ENCODE peak calls at places on chromosomes 7 and 10, in four cellular contexts. One of them, this sample, is unnamed.

GRCh38 chr7:85851571-85852193 is 664.8 kb upstream of the SEMA3D start:
- DNase-seq in PC-9: no peak
- DNase-seq in fibroblast of lung: peak
- DNase-seq in endothelial cell of umbilical vein: peak
- DNase-seq in this sample: no peak

GRCh38 chr7:157253850-157254249 is 83.0 kb upstream of the DNAJB6 start:
- DNase-seq in endothelial cell of umbilical vein: no peak
- DNase-seq in fibroblast of lung: no peak
- DNase-seq in PC-9: no peak
- DNase-seq in this sample: no peak

GRCh38 chr7:101021703-101022102 is 1.8 kb downstream of the MUC17 start:
- DNase-seq in fibroblast of lung: no peak
- DNase-seq in PC-9: no peak
- DNase-seq in endothelial cell of umbilical vein: no peak
- DNase-seq in this sample: no peak

GRCh38 chr7:159040912-159041711 is 103.6 kb downstream of the VIPR2 start:
- DNase-seq in endothelial cell of umbilical vein: no peak
- DNase-seq in fibroblast of lung: no peak
- DNase-seq in PC-9: no peak
- DNase-seq in this sample: no peak

GRCh38 chr7:141785711-141786552 is 4.1 kb upstream of the TAS2R5 start:
- DNase-seq in fibroblast of lung: peak
- DNase-seq in endothelial cell of umbilical vein: peak
- DNase-seq in PC-9: peak
- DNase-seq in this sample: no peak

GRCh38 chr7:126445991-126446390 is 806.8 kb downstream of the GRM8 start:
- DNase-seq in PC-9: no peak
- DNase-seq in fibroblast of lung: no peak
- DNase-seq in endothelial cell of umbilical vein: no peak
- DNase-seq in this sample: no peak

GRCh38 chr10:72747521-72747920 is 55.6 kb downstream of the MCU start:
- DNase-seq in PC-9: no peak
- DNase-seq in endothelial cell of umbilical vein: no peak
- DNase-seq in fibroblast of lung: no peak
- DNase-seq in this sample: no peak

GRCh38 chr7:153022796-153023592 is 263.4 kb downstream of the ACTR3B start:
- DNase-seq in PC-9: no peak
- DNase-seq in fibroblast of lung: no peak
- DNase-seq in endothelial cell of umbilical vein: no peak
- DNase-seq in this sample: no peak

GRCh38 chr7:139661875-139662274 is 115.9 kb downstream of the HIPK2 start:
- DNase-seq in PC-9: no peak
- DNase-seq in endothelial cell of umbilical vein: no peak
- DNase-seq in fibroblast of lung: no peak
- DNase-seq in this sample: no peak

GRCh38 chr10:73174148-73174925 is 6.4 kb downstream of the FAM149B1 start:
- DNase-seq in endothelial cell of umbilical vein: peak
- DNase-seq in PC-9: no peak
- DNase-seq in fibroblast of lung: no peak
- DNase-seq in this sample: no peak

GRCh38 chr10:102616071-102616770 is 28.1 kb upstream of the TRIM8 start:
- DNase-seq in endothelial cell of umbilical vein: no peak
- DNase-seq in fibroblast of lung: no peak
- DNase-seq in PC-9: no peak
- DNase-seq in this sample: no peak

GRCh38 chr10:106971411-106971831 is 193.1 kb downstream of the SORCS1 start:
- DNase-seq in fibroblast of lung: no peak
- DNase-seq in PC-9: no peak
- DNase-seq in endothelial cell of umbilical vein: no peak
- DNase-seq in this sample: no peak

GRCh38 chr10:127694580-127695193 is 42.3 kb upstream of the FOXI2 start:
- DNase-seq in endothelial cell of umbilical vein: peak
- DNase-seq in fibroblast of lung: no peak
- DNase-seq in PC-9: peak
- DNase-seq in this sample: no peak

GRCh38 chr7:64914557-64914956 is 11.5 kb downstream of the ZNF273 start:
- DNase-seq in fibroblast of lung: no peak
- DNase-seq in PC-9: no peak
- DNase-seq in endothelial cell of umbilical vein: no peak
- DNase-seq in this sample: no peak

GRCh38 chr7:13028731-13029099 is 341.3 kb downstream of the ARL4A start:
- DNase-seq in PC-9: no peak
- DNase-seq in endothelial cell of umbilical vein: peak
- DNase-seq in fibroblast of lung: no peak
- DNase-seq in this sample: no peak

GRCh38 chr7:140050100-140050499 is 12.7 kb downstream of the PARP12 start:
- DNase-seq in PC-9: no peak
- DNase-seq in endothelial cell of umbilical vein: no peak
- DNase-seq in fibroblast of lung: no peak
- DNase-seq in this sample: no peak

GRCh38 chr7:42726066-42726785 is 185.6 kb downstream of the C7orf25 start:
- DNase-seq in PC-9: no peak
- DNase-seq in fibroblast of lung: no peak
- DNase-seq in endothelial cell of umbilical vein: no peak
- DNase-seq in this sample: no peak

GRCh38 chr7:132500727-132501410 is 75.4 kb downstream of the PLXNA4 start:
- DNase-seq in PC-9: no peak
- DNase-seq in fibroblast of lung: peak
- DNase-seq in endothelial cell of umbilical vein: peak
- DNase-seq in this sample: no peak

GRCh38 chr10:61923210-61924024 is 21.9 kb downstream of the ARID5B start:
- DNase-seq in PC-9: no peak
- DNase-seq in fibroblast of lung: peak
- DNase-seq in endothelial cell of umbilical vein: no peak
- DNase-seq in this sample: no peak

GRCh38 chr10:75314570-75314969 is 78.8 kb upstream of the COMTD1 start:
- DNase-seq in PC-9: no peak
- DNase-seq in fibroblast of lung: no peak
- DNase-seq in endothelial cell of umbilical vein: no peak
- DNase-seq in this sample: no peak

GRCh38 chr10:81600185-81600584 is 274.8 kb upstream of the NRG3 start:
- DNase-seq in PC-9: no peak
- DNase-seq in fibroblast of lung: peak
- DNase-seq in endothelial cell of umbilical vein: peak
- DNase-seq in this sample: no peak

GRCh38 chr7:105673367-105674188 is 92.3 kb upstream of the EFCAB10 start:
- DNase-seq in PC-9: peak
- DNase-seq in fibroblast of lung: peak
- DNase-seq in endothelial cell of umbilical vein: peak
- DNase-seq in this sample: no peak

GRCh38 chr10:72952901-72953223 is 1.7 kb downstream of the PLA2G12B start:
- DNase-seq in PC-9: no peak
- DNase-seq in endothelial cell of umbilical vein: no peak
- DNase-seq in fibroblast of lung: no peak
- DNase-seq in this sample: no peak

GRCh38 chr7:27048438-27048837 is 47.4 kb downstream of the HOXA1 start:
- DNase-seq in PC-9: no peak
- DNase-seq in endothelial cell of umbilical vein: no peak
- DNase-seq in fibroblast of lung: no peak
- DNase-seq in this sample: no peak

GRCh38 chr7:47380325-47381131 is 201.4 kb downstream of the TNS3 start:
- DNase-seq in endothelial cell of umbilical vein: no peak
- DNase-seq in PC-9: peak
- DNase-seq in fibroblast of lung: peak
- DNase-seq in this sample: no peak

GRCh38 chr7:28953628-28954027 is 4.5 kb downstream of the TRIL start:
- DNase-seq in fibroblast of lung: peak
- DNase-seq in PC-9: no peak
- DNase-seq in endothelial cell of umbilical vein: peak
- DNase-seq in this sample: no peak

GRCh38 chr7:98439484-98439883 is 38.6 kb upstream of the BAIAP2L1 start:
- DNase-seq in endothelial cell of umbilical vein: no peak
- DNase-seq in PC-9: no peak
- DNase-seq in fibroblast of lung: no peak
- DNase-seq in this sample: no peak

GRCh38 chr7:3404490-3404889 is 103.4 kb downstream of the SDK1 start:
- DNase-seq in PC-9: no peak
- DNase-seq in fibroblast of lung: peak
- DNase-seq in endothelial cell of umbilical vein: peak
- DNase-seq in this sample: no peak

GRCh38 chr7:127793582-127793981 is 141.6 kb downstream of the SND1 start:
- DNase-seq in PC-9: no peak
- DNase-seq in fibroblast of lung: no peak
- DNase-seq in endothelial cell of umbilical vein: no peak
- DNase-seq in this sample: no peak

GRCh38 chr7:129828989-129829676 is 123.6 kb downstream of the UBE2H start:
- DNase-seq in PC-9: no peak
- DNase-seq in fibroblast of lung: no peak
- DNase-seq in endothelial cell of umbilical vein: no peak
- DNase-seq in this sample: no peak

GRCh38 chr10:101619983-101620382 is 31.9 kb downstream of the DPCD start:
- DNase-seq in fibroblast of lung: no peak
- DNase-seq in endothelial cell of umbilical vein: no peak
- DNase-seq in PC-9: no peak
- DNase-seq in this sample: no peak

GRCh38 chr7:135833642-135834041 is 85.0 kb upstream of the FAM180A start:
- DNase-seq in endothelial cell of umbilical vein: no peak
- DNase-seq in fibroblast of lung: no peak
- DNase-seq in PC-9: no peak
- DNase-seq in this sample: no peak

GRCh38 chr7:12889391-12889790 is 202.0 kb downstream of the ARL4A start:
- DNase-seq in PC-9: no peak
- DNase-seq in fibroblast of lung: peak
- DNase-seq in endothelial cell of umbilical vein: no peak
- DNase-seq in this sample: no peak

GRCh38 chr7:158407581-158408331 is 179.9 kb downstream of the PTPRN2 start:
- DNase-seq in PC-9: peak
- DNase-seq in endothelial cell of umbilical vein: no peak
- DNase-seq in fibroblast of lung: peak
- DNase-seq in this sample: no peak

GRCh38 chr7:13856012-13856411 is 133.5 kb downstream of the ETV1 start:
- DNase-seq in fibroblast of lung: no peak
- DNase-seq in endothelial cell of umbilical vein: no peak
- DNase-seq in PC-9: no peak
- DNase-seq in this sample: no peak

GRCh38 chr7:157961731-157962457 is 625.1 kb downstream of the DNAJB6 start:
- DNase-seq in endothelial cell of umbilical vein: no peak
- DNase-seq in PC-9: no peak
- DNase-seq in fibroblast of lung: no peak
- DNase-seq in this sample: no peak

DNA sequence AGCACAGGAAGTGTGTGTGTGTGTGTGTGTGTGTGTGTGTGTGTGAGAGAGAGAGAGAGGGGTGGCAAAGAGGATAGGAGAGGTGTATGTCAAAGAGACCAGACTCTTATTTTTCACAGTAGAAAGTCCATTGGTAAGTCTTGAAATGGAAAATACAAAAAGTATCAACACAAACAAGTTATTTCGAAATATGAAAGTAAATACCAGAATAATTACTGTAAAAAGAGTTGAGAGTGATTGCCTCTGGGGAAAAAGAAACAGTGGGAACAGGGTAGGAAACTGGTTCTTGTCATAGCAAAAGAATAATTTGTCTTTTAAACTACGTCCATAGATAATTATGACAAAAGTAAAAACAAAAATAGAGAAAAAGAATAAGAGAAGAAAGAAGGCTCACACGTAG is 29.0 kb upstream of the EIF5AL1 start:
- DNase-seq in PC-9: no peak
- DNase-seq in fibroblast of lung: no peak
- DNase-seq in endothelial cell of umbilical vein: no peak
- DNase-seq in this sample: no peak
- H3K4me2 ChIP-seq in PC-9: no peak
- H3K4me2 ChIP-seq in fibroblast of lung: no peak
- H3K4me2 ChIP-seq in endothelial cell of umbilical vein: no peak
- H3K4me2 ChIP-seq in this sample: no peak

DNA sequence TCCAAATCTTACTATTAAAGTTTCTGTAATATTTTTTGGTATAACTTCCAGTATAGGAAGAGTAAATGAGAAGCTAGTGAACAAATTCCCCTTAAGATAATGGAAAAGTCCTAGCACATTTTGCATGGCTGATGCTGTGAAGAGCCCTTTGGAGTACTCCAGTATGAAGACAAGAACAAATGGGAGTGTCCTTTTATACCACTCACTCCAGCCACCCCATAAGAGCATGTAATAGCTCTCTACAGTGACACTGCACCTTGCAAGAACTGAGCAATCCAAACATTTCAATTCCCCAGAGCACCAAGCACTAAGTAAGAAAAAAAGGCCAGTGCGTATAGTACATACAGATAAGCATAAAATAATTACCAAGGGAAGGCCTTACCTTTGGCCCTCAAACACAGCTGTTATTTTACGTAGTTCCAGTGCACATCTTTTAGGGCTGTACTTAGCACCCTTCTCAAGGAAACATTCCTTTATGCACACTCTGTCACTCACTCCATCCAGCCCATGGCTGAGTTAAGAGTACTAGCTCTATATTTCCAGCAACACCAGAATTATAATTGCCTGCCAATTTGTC is 135.4 kb downstream of the ST7 start:
- DNase-seq in endothelial cell of umbilical vein: no peak
- DNase-seq in fibroblast of lung: no peak
- DNase-seq in PC-9: no peak
- DNase-seq in this sample: no peak
- TF ChIP-seq EZH2 in endothelial cell of umbilical vein: no peak
- TF ChIP-seq EZH2 in fibroblast of lung: no peak
- TF ChIP-seq EZH2 in PC-9: no peak
- TF ChIP-seq EZH2 in this sample: no peak

GRCh38 chr10:88493676-88494483 is 89.2 kb downstream of the RNLS start:
- DNase-seq in PC-9: no peak
- DNase-seq in fibroblast of lung: peak
- DNase-seq in endothelial cell of umbilical vein: peak
- DNase-seq in this sample: no peak
- H2AFZ ChIP-seq in PC-9: no peak
- H2AFZ ChIP-seq in fibroblast of lung: peak
- H2AFZ ChIP-seq in endothelial cell of umbilical vein: no peak
- H2AFZ ChIP-seq in this sample: no peak

GRCh38 chr10:122362621-122363020 is 11.9 kb upstream of the PLEKHA1 start:
- DNase-seq in PC-9: no peak
- DNase-seq in endothelial cell of umbilical vein: no peak
- DNase-seq in fibroblast of lung: peak
- DNase-seq in this sample: no peak
- H3K4me2 ChIP-seq in PC-9: no peak
- H3K4me2 ChIP-seq in endothelial cell of umbilical vein: no peak
- H3K4me2 ChIP-seq in fibroblast of lung: no peak
- H3K4me2 ChIP-seq in this sample: peak

GRCh38 chr7:155798673-155799439 is 13.4 kb downstream of the SHH start:
- DNase-seq in fibroblast of lung: no peak
- DNase-seq in PC-9: no peak
- DNase-seq in endothelial cell of umbilical vein: no peak
- DNase-seq in this sample: no peak
- TF ChIP-seq EZH2 in fibroblast of lung: no peak
- TF ChIP-seq EZH2 in PC-9: no peak
- TF ChIP-seq EZH2 in endothelial cell of umbilical vein: no peak
- TF ChIP-seq EZH2 in this sample: no peak